ENCODE peak calls at places on chromosomes 13 and 19, in eight cellular contexts. G, I, S, V, T, J, E and M are unnamed samples.
A peak's percentile ranks its signal among the peaks of the same experiment; 100 is the strongest.

GRCh38 chr19:35518313-35518712 is 4.9 kb upstream of the DMKN start:
- DNase-seq in G (peak; percentile 97), I (peak; percentile 74), S (no peak), V (no peak), T (peak; percentile 35), J (no peak), E (no peak), M (no peak)

GRCh38 chr13:34349091-34349722 is 531.3 kb downstream of the RFC3 start:
- DNase-seq in G (peak; percentile 97), I (peak; percentile 97), S (no peak), V (no peak), T (peak; percentile 40), J (no peak), E (peak; percentile 52), M (no peak)

GRCh38 chr13:35926859-35927530 is 204.2 kb downstream of the DCLK1 start:
- DNase-seq in G (peak; percentile 28), I (no peak), S (no peak), V (no peak), T (no peak), J (no peak), E (no peak), M (no peak)

GRCh38 chr19:51075998-51076397 is 6.7 kb downstream of the KLK14 start:
- DNase-seq in G (no peak), I (no peak), S (no peak), V (no peak), T (no peak), J (no peak), E (no peak), M (no peak)

GRCh38 chr13:35700661-35701060 is 224.2 kb upstream of the MAB21L1 start:
- DNase-seq in G (peak; percentile 54), I (peak; percentile 57), S (no peak), V (no peak), T (no peak), J (no peak), E (no peak), M (no peak)

GRCh38 chr19:49911381-49912145 is 14.9 kb upstream of the IL4I1 start:
- DNase-seq in G (no peak), I (no peak), S (no peak), V (no peak), T (no peak), J (no peak), E (no peak), M (no peak)

GRCh38 chr13:51453308-51453958 is 597 bp upstream of the INTS6 start:
- DNase-seq in G (no peak), I (no peak), S (peak; percentile 86), V (no peak), T (peak; percentile 91), J (no peak), E (peak; percentile 85), M (peak; percentile 88)

GRCh38 chr13:44703371-44703770 is 127.2 kb upstream of the TSC22D1 start:
- DNase-seq in G (no peak), I (peak; percentile 60), S (no peak), V (no peak), T (peak; percentile 23), J (no peak), E (no peak), M (no peak)

GRCh38 chr13:77416666-77417212 is 89.8 kb upstream of the MYCBP2 start:
- DNase-seq in G (no peak), I (no peak), S (no peak), V (no peak), T (no peak), J (no peak), E (no peak), M (no peak)

GRCh38 chr19:3357731-3358391 is 8.5 kb upstream of the NFIC start:
- DNase-seq in G (no peak), I (no peak), S (no peak), V (peak; percentile 49), T (no peak), J (no peak), E (no peak), M (peak; percentile 88)
- H3K4me3 ChIP-seq in G (no peak overlapping the region), I (no peak overlapping the region), S (peak overlapping the region; percentile 23), V (peak overlapping the region; percentile 100), T (peak overlapping the region; percentile 21), J (peak overlapping the region; percentile 53), E (peak overlapping the region; percentile 68), M (no peak overlapping the region)

DNA sequence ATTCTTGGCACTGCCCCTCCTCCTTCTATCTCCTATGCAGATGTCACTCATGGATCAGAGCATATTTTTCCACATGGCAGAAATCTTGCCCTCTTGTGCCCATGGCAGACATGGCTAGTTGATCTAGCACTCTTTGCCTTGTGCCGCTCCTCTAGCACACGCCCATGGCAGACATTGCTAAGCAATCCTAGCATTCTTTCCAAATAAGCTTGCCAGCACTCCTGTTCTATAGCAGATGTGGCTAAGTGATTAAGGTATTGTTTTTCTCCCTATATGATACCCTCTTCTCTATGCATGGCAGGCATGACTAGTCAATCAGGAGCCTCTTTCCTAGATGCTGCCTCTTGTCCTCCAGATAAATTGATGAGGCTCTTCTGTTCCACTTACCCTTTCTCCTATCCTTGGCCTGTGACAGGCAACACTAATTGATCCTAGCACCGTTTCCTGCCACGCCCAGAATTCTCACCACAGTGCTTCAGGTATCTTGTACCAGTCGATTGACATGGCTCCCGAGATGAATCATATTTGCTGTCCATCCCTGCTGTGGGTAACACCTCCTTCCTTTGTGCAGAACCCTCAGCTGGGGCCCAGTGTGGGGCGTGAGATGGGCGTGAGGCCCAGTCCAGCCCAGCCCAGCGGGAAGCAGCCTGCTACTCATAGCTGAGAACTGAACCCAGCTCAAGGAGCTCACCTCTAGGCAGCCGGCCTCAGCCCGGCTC is 26.9 kb downstream of the TMED1 start:
- DNase-seq in G (peak; percentile 43), I (peak; percentile 82), S (no peak), V (no peak), T (peak; percentile 44), J (no peak), E (no peak), M (no peak)
- H3K4me3 ChIP-seq in G (no peak overlapping the region), I (no peak overlapping the region), S (no peak overlapping the region), V (no peak overlapping the region), T (no peak overlapping the region), J (no peak overlapping the region), E (no peak overlapping the region), M (no peak overlapping the region)

GRCh38 chr19:55014714-55015113 is 23.4 kb downstream of the GP6 start:
- DNase-seq in G (no peak), I (no peak), S (peak; percentile 27), V (no peak), T (no peak), J (no peak), E (no peak), M (no peak)

GRCh38 chr19:55015126-55015525 is 22.9 kb downstream of the GP6 start:
- DNase-seq in G (no peak), I (no peak), S (no peak), V (no peak), T (no peak), J (no peak), E (no peak), M (no peak)

GRCh38 chr19:55012294-55012693 is 25.8 kb downstream of the GP6 start:
- DNase-seq in G (no peak), I (no peak), S (no peak), V (no peak), T (no peak), J (no peak), E (no peak), M (no peak)

GRCh38 chr19:55016017-55016416 is 22.0 kb downstream of the GP6 start:
- DNase-seq in G (no peak), I (no peak), S (no peak), V (no peak), T (no peak), J (no peak), E (no peak), M (no peak)

DNA sequence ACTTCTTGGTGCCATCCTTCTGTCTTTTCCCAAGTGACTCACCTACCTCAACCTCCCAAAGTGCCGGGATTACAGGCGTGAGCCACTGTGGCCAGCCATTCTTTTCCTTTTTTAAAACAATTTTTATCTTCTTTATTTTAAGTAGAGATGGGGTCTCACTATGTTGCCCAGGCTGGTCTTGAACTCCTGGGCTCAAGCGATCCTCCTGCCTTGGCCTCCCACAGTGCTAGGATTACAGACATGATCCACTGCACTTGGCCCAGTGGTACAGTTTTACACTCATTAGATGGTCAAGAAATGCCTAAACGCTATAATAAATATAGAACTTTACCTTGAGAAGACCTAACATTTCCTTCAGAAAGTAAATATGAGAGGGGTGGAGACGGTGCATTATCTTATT is 24.5 kb downstream of the GP6 start:
- DNase-seq in G (no peak), I (no peak), S (no peak), V (no peak), T (no peak), J (no peak), E (no peak), M (no peak)
- H3K4me3 ChIP-seq in G (no peak overlapping the region), I (no peak overlapping the region), S (no peak overlapping the region), V (no peak overlapping the region), T (no peak overlapping the region), J (no peak overlapping the region), E (no peak overlapping the region), M (no peak overlapping the region)

GRCh38 chr19:18173054-18173571 is 500 bp upstream of the IFI30 start:
- DNase-seq in G (peak; percentile 61), I (no peak), S (no peak), V (peak; percentile 44), T (no peak), J (no peak), E (peak; percentile 69), M (peak; percentile 78)
- H3K4me3 ChIP-seq in G (peak overlapping the region; percentile 80), I (no peak overlapping the region), S (peak overlapping the region; percentile 64), V (peak overlapping the region; percentile 70), T (no peak overlapping the region), J (no peak overlapping the region), E (peak overlapping the region; percentile 79), M (peak overlapping the region; percentile 8)

GRCh38 chr19:8486661-8487136 is 15.7 kb downstream of the PRAM1 start:
- DNase-seq in G (no peak), I (no peak), S (no peak), V (no peak), T (no peak), J (no peak), E (no peak), M (no peak)
- H3K4me3 ChIP-seq in G (no peak overlapping the region), I (no peak overlapping the region), S (no peak overlapping the region), V (no peak overlapping the region), T (no peak overlapping the region), J (no peak overlapping the region), E (no peak overlapping the region), M (no peak overlapping the region)

DNA sequence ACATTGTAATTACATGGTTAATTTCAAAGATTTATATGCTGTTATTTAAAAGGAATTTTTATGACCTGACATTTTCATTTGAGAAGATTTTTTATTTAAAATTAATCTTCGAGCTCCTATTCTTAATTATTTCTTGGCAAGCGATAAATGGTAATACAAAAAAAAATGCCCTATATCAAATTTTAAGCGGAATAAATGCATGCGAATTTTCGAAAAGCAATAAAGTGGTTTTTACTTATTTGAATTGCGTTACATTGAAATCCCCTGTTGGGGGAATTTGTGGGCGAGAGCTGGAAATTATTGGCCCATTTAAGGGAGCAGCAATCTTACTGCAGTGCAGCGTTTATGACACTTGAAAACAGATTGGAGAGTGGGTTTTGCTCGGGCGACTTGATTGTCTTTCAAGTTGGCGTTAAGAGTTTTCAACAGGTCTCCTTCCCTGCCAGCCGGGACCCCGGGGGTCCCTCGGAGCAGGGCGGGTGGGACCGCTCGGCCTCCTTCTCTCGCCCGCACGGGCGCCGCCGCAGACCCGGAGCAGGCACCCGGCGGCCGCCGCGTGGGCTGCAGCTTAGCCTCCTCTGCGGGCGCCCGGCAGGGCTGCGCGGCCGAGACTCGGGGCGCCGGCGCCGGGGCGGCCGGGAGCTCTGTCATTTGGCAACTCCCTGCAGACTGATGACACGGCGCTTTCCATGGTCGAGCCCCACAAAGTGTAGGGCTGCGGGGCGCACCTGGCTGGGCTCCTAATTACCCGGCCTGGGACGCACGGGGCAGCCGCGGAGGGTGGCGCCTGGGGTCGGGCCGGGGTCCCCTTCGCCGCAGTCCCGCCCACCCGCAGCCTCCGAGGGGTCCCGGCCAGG is 255.1 kb upstream of the SOX21 start:
- DNase-seq in G (peak; percentile 8), I (peak; percentile 27), S (peak; percentile 40), V (peak; percentile 20), T (peak; percentile 66), J (peak; percentile 56), E (peak; percentile 12), M (peak; percentile 76)
- H3K4me3 ChIP-seq in G (peak overlapping the region; percentile 44), I (peak overlapping the region; percentile 49), S (peak overlapping the region; percentile 14), V (peak overlapping the region; percentile 17), T (peak overlapping the region; percentile 58), J (peak overlapping the region; percentile 46), E (peak overlapping the region; percentile 64), M (peak overlapping the region; percentile 71)

GRCh38 chr13:99746857-99747710 is 224.5 kb downstream of the ZIC5 start:
- DNase-seq in G (no peak), I (no peak), S (no peak), V (no peak), T (no peak), J (peak; percentile 58), E (no peak), M (peak; percentile 86)
- H3K4me3 ChIP-seq in G (no peak overlapping the region), I (no peak overlapping the region), S (no peak overlapping the region), V (no peak overlapping the region), T (no peak overlapping the region), J (no peak overlapping the region), E (no peak overlapping the region), M (no peak overlapping the region)